ENCODE peak calls at places on chromosome 3, in ten cellular contexts. J, A, I, T, P, Z, B, C, F and L are unnamed samples.

GRCh38 chr3:50068134-50068533 is 20.6 kb upstream of the RBM5 start:
- DNase-seq in Z (no peak), B (peak), A (no peak), J (no peak), C (no peak), P (peak), F (no peak), I (peak), T (no peak), L (peak)

GRCh38 chr3:49026536-49026935 is 2.7 kb downstream of the IMPDH2 start:
- DNase-seq in J (no peak), P (no peak), F (no peak), I (no peak), B (no peak), T (no peak), Z (no peak), A (no peak), C (no peak), L (no peak)

GRCh38 chr3:151201046-151201730 is 1.8 kb downstream of the GPR171 start:
- DNase-seq in F (no peak), J (no peak), B (no peak), P (no peak), A (no peak), Z (no peak), I (no peak), C (no peak), T (no peak), L (no peak)

GRCh38 chr3:169264711-169265110 is 398.8 kb downstream of the MECOM start:
- DNase-seq in T (no peak), J (no peak), Z (peak), P (peak), A (peak), B (peak), F (no peak), C (peak), I (peak), L (no peak)

GRCh38 chr3:111904376-111905241 is 45.5 kb downstream of the PHLDB2 start:
- DNase-seq in F (no peak), C (peak), P (peak), I (peak), T (peak), Z (no peak), B (peak), A (no peak), J (no peak), L (peak)

GRCh38 chr3:172134352-172134751 is 95.0 kb downstream of the FNDC3B start:
- DNase-seq in I (no peak), A (no peak), B (no peak), F (no peak), J (no peak), P (no peak), Z (no peak), T (no peak), C (no peak), L (no peak)

GRCh38 chr3:183895296-183895695 is 10.6 kb upstream of the PARL start:
- DNase-seq in B (peak), A (no peak), Z (peak), J (no peak), P (peak), I (peak), T (peak), C (peak), F (peak), L (peak)

GRCh38 chr3:86782271-86782670 is 208.7 kb downstream of the VGLL3 start:
- DNase-seq in F (no peak), J (no peak), I (peak), Z (no peak), P (peak), B (peak), A (no peak), C (no peak), T (no peak), L (peak)

GRCh38 chr3:114741066-114741465 is 406.0 kb downstream of the ZBTB20 start:
- DNase-seq in I (peak), C (peak), B (peak), T (no peak), P (peak), Z (no peak), J (no peak), F (no peak), A (no peak), L (no peak)

GRCh38 chr3:18489939-18490338 is 64.8 kb upstream of the SATB1 start:
- DNase-seq in A (no peak), F (no peak), P (no peak), Z (no peak), C (no peak), I (no peak), B (no peak), J (no peak), T (no peak), L (no peak)

DNA sequence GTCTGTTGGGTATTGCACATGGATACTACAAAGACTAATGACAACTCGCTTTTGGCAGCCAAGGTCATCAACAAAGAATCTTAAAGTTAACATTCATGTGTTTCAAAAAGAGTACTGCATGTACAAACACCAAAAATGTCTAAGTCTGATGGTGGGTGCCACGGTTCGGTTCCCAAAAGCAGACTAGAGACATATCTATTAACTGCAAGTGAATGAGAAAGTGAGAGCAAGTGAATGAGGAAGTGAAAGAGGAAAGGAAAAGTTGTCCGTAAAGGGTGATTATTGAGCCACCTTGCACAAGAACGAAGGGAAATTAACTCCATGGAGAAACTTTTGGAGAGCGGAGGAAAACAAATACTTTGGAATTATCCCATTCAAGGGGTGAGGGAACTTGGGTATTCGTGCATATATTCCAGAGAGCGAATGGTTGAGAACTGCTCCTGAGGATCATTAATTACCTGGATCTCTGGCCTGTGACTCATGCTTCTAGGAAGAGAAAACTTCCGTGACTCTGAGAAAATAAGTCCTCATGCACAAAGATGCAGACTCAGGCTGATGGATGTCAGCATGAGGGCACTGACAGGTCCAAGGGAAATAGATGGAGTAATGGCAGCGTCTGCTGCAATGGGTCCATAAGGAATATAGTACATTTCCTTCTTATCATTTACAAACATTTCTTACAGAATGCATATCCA is 336.5 kb upstream of the TGFBR2 start:
- DNase-seq in B (no peak), F (no peak), P (no peak), J (no peak), T (no peak), A (no peak), Z (no peak), C (no peak), I (no peak), L (no peak)
- H3K4me3 ChIP-seq in B (no peak), F (no peak), P (no peak), J (no peak), T (no peak), A (no peak), Z (no peak), C (no peak), I (no peak), L (no peak)

GRCh38 chr3:159130108-159130507 is 328.3 kb downstream of the MFSD1 start:
- DNase-seq in T (no peak), F (peak), B (peak), Z (peak), I (no peak), A (no peak), C (peak), J (no peak), P (no peak), L (no peak)
- TF ChIP-seq CTCF in T (peak), F (peak), B (peak), Z (no peak), I (peak), A (no peak), C (peak), J (no peak), P (no peak), L (peak)

DNA sequence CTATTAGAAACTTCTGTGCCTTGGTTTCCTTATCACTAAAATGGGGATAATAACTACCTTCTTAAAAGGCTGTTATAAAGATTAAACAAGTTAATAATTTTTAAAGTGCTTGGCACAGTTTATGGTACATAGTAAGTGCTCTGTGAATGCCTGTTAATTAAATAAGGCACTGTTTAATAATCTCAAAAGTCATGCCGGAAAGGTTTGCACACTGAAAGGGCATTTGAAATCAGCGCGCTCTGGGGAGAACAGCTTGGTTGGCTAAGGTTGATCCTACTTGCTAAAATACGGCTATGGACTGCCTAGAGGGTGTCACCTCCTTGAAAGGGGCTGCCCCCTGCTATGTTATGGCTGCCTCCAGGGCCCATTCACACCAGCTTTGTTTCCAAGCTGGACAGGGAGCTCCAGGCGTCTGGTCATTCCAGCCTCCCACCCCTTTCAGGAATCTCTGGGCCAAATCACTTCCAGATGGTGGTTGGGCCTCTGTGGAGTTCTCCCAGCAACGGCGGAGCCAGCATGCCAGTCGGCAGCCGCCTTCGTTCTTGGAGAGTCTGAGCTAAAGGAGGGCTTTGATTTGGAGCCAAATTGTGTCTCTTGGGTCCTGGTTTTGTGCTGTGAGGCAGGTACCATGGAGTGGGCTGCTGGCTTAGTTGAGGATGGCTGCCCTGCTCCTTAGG is 5.9 kb downstream of the FLNB start:
- DNase-seq in P (peak), T (no peak), J (no peak), B (peak), I (peak), A (peak), Z (peak), C (no peak), F (no peak), L (peak)
- H3K4me3 ChIP-seq in P (peak), T (peak), J (no peak), B (no peak), I (no peak), A (no peak), Z (no peak), C (no peak), F (no peak), L (no peak)

GRCh38 chr3:58494107-58494506 is 2.2 kb downstream of the KCTD6 start:
- DNase-seq in Z (no peak), B (no peak), F (no peak), T (no peak), I (no peak), A (no peak), P (no peak), J (no peak), C (no peak), L (no peak)
- TF ChIP-seq CTCF in Z (no peak), B (no peak), F (peak), T (no peak), I (no peak), A (no peak), P (no peak), J (no peak), C (no peak), L (no peak)